ENCODE peak calls at places on chromosomes 4 and X, in seven cellular contexts. One of them, this sample, is unnamed.

GRCh38 chr4:15653864-15654391 is 1.2 kb downstream of the FBXL5 start:
- DNase-seq in colonic mucosa: peak; percentile 50
- DNase-seq in OCI-LY7: peak; percentile 64
- DNase-seq in GM10248: peak; percentile 31
- DNase-seq in GM06990: no peak
- DNase-seq in RWPE1: peak; percentile 42
- DNase-seq in H9: no peak
- DNase-seq in this sample: peak; percentile 46

GRCh38 chrX:75156537-75156945 is 458 bp upstream of the ABCB7 start:
- DNase-seq in colonic mucosa: no peak
- DNase-seq in OCI-LY7: no peak
- DNase-seq in GM10248: no peak
- DNase-seq in GM06990: no peak
- DNase-seq in RWPE1: no peak
- DNase-seq in H9: no peak
- DNase-seq in this sample: no peak

GRCh38 chrX:24207826-24208225 is 58.3 kb downstream of the ZFX start:
- DNase-seq in colonic mucosa: no peak
- DNase-seq in OCI-LY7: no peak
- DNase-seq in GM10248: no peak
- DNase-seq in GM06990: no peak
- DNase-seq in RWPE1: no peak
- DNase-seq in H9: no peak
- DNase-seq in this sample: no peak

GRCh38 chrX:11499076-11500044 is 166.4 kb downstream of the ARHGAP6 start:
- DNase-seq in colonic mucosa: no peak
- DNase-seq in OCI-LY7: no peak
- DNase-seq in GM10248: no peak
- DNase-seq in GM06990: no peak
- DNase-seq in RWPE1: no peak
- DNase-seq in H9: no peak
- DNase-seq in this sample: no peak

GRCh38 chr4:15343581-15343980 is 84.3 kb upstream of the C1QTNF7 start:
- DNase-seq in colonic mucosa: no peak
- DNase-seq in OCI-LY7: no peak
- DNase-seq in GM10248: no peak
- DNase-seq in GM06990: no peak
- DNase-seq in RWPE1: no peak
- DNase-seq in H9: no peak
- DNase-seq in this sample: no peak

GRCh38 chrX:70498129-70498528 is 53.5 kb downstream of the DLG3 start:
- DNase-seq in colonic mucosa: no peak
- DNase-seq in OCI-LY7: no peak
- DNase-seq in GM10248: no peak
- DNase-seq in GM06990: no peak
- DNase-seq in RWPE1: no peak
- DNase-seq in H9: no peak
- DNase-seq in this sample: no peak

GRCh38 chrX:40108084-40108958 is 10.6 kb upstream of the BCOR start:
- DNase-seq in colonic mucosa: peak; percentile 65
- DNase-seq in OCI-LY7: no peak
- DNase-seq in GM10248: no peak
- DNase-seq in GM06990: no peak
- DNase-seq in RWPE1: no peak
- DNase-seq in H9: peak; percentile 77
- DNase-seq in this sample: no peak

GRCh38 chr4:75876218-75876617 is 26.0 kb downstream of the PPEF2 start:
- DNase-seq in colonic mucosa: no peak
- DNase-seq in OCI-LY7: no peak
- DNase-seq in GM10248: no peak
- DNase-seq in GM06990: no peak
- DNase-seq in RWPE1: no peak
- DNase-seq in H9: no peak
- DNase-seq in this sample: no peak

GRCh38 chr4:182307746-182308145 is 64.5 kb downstream of the TENM3 start:
- DNase-seq in colonic mucosa: no peak
- DNase-seq in OCI-LY7: no peak
- DNase-seq in GM10248: no peak
- DNase-seq in GM06990: no peak
- DNase-seq in RWPE1: peak; percentile 83
- DNase-seq in H9: no peak
- DNase-seq in this sample: no peak

GRCh38 chr4:3879681-3880594 is 113.8 kb downstream of the ADRA2C start:
- DNase-seq in colonic mucosa: no peak
- DNase-seq in OCI-LY7: no peak
- DNase-seq in GM10248: no peak
- DNase-seq in GM06990: no peak
- DNase-seq in RWPE1: no peak
- DNase-seq in H9: no peak
- DNase-seq in this sample: peak; percentile 39

GRCh38 chrX:71253253-71254091 is 468 bp downstream of the ZMYM3 start:
- DNase-seq in colonic mucosa: peak; percentile 44
- DNase-seq in OCI-LY7: peak; percentile 53
- DNase-seq in GM10248: peak; percentile 43
- DNase-seq in GM06990: peak; percentile 51
- DNase-seq in RWPE1: peak; percentile 28
- DNase-seq in H9: peak; percentile 51
- DNase-seq in this sample: peak; percentile 46

GRCh38 chr4:47528651-47529050 is 43.6 kb downstream of the ATP10D start:
- DNase-seq in colonic mucosa: no peak
- DNase-seq in OCI-LY7: no peak
- DNase-seq in GM10248: no peak
- DNase-seq in GM06990: no peak
- DNase-seq in RWPE1: no peak
- DNase-seq in H9: no peak
- DNase-seq in this sample: no peak

GRCh38 chrX:11446951-11447350 is 153.7 kb downstream of the AMELX start:
- DNase-seq in colonic mucosa: no peak
- DNase-seq in OCI-LY7: no peak
- DNase-seq in GM10248: no peak
- DNase-seq in GM06990: no peak
- DNase-seq in RWPE1: no peak
- DNase-seq in H9: no peak
- DNase-seq in this sample: no peak

GRCh38 chr4:81355136-81355535 is 116.6 kb downstream of the RASGEF1B start:
- DNase-seq in colonic mucosa: no peak
- DNase-seq in OCI-LY7: no peak
- DNase-seq in GM10248: no peak
- DNase-seq in GM06990: no peak
- DNase-seq in RWPE1: no peak
- DNase-seq in H9: no peak
- DNase-seq in this sample: no peak

GRCh38 chr4:19686456-19686855 is 565.2 kb upstream of the SLIT2 start:
- DNase-seq in colonic mucosa: no peak
- DNase-seq in OCI-LY7: no peak
- DNase-seq in GM10248: no peak
- DNase-seq in GM06990: no peak
- DNase-seq in RWPE1: no peak
- DNase-seq in H9: no peak
- DNase-seq in this sample: no peak

GRCh38 chr4:7867701-7868429 is 71.8 kb downstream of the AFAP1 start:
- DNase-seq in colonic mucosa: no peak
- DNase-seq in OCI-LY7: no peak
- DNase-seq in GM10248: no peak
- DNase-seq in GM06990: no peak
- DNase-seq in RWPE1: no peak
- DNase-seq in H9: no peak
- DNase-seq in this sample: no peak

GRCh38 chrX:124426824-124427223 is 80.5 kb downstream of the SH2D1A start:
- DNase-seq in colonic mucosa: no peak
- DNase-seq in OCI-LY7: no peak
- DNase-seq in GM10248: no peak
- DNase-seq in GM06990: no peak
- DNase-seq in RWPE1: no peak
- DNase-seq in H9: no peak
- DNase-seq in this sample: no peak

GRCh38 chrX:154458954-154459829 is 1.1 kb downstream of the PLXNA3 start:
- DNase-seq in colonic mucosa: peak; percentile 53
- DNase-seq in OCI-LY7: peak; percentile 13
- DNase-seq in GM10248: no peak
- DNase-seq in GM06990: no peak
- DNase-seq in RWPE1: no peak
- DNase-seq in H9: no peak
- DNase-seq in this sample: no peak

GRCh38 chr4:163072222-163072621 is 94.5 kb downstream of the NAF1 start:
- DNase-seq in colonic mucosa: no peak
- DNase-seq in OCI-LY7: no peak
- DNase-seq in GM10248: no peak
- DNase-seq in GM06990: no peak
- DNase-seq in RWPE1: peak; percentile 44
- DNase-seq in H9: no peak
- DNase-seq in this sample: no peak

GRCh38 chr4:172356002-172356401 is 542.8 kb downstream of the GALNTL6 start:
- DNase-seq in colonic mucosa: no peak
- DNase-seq in OCI-LY7: no peak
- DNase-seq in GM10248: no peak
- DNase-seq in GM06990: no peak
- DNase-seq in RWPE1: no peak
- DNase-seq in H9: no peak
- DNase-seq in this sample: no peak

GRCh38 chr4:80215449-80216052 is 18.2 kb downstream of the PRDM8 start:
- DNase-seq in colonic mucosa: no peak
- DNase-seq in OCI-LY7: peak; percentile 40
- DNase-seq in GM10248: peak; percentile 29
- DNase-seq in GM06990: no peak
- DNase-seq in RWPE1: no peak
- DNase-seq in H9: no peak
- DNase-seq in this sample: peak; percentile 51

GRCh38 chr4:10305816-10306215 is 151.4 kb downstream of the ZNF518B start:
- DNase-seq in colonic mucosa: no peak
- DNase-seq in OCI-LY7: no peak
- DNase-seq in GM10248: no peak
- DNase-seq in GM06990: no peak
- DNase-seq in RWPE1: no peak
- DNase-seq in H9: no peak
- DNase-seq in this sample: no peak

GRCh38 chr4:2834001-2834921 is 9.4 kb upstream of the ADD1 start:
- DNase-seq in colonic mucosa: no peak
- DNase-seq in OCI-LY7: no peak
- DNase-seq in GM10248: no peak
- DNase-seq in GM06990: peak; percentile 17
- DNase-seq in RWPE1: no peak
- DNase-seq in H9: no peak
- DNase-seq in this sample: peak; percentile 14

GRCh38 chr4:113733685-113734084 is 27.9 kb downstream of the CAMK2D start:
- DNase-seq in colonic mucosa: no peak
- DNase-seq in OCI-LY7: no peak
- DNase-seq in GM10248: no peak
- DNase-seq in GM06990: no peak
- DNase-seq in RWPE1: no peak
- DNase-seq in H9: no peak
- DNase-seq in this sample: no peak

GRCh38 chrX:74510401-74510800 is 89.1 kb downstream of the SLC16A2 start:
- DNase-seq in colonic mucosa: no peak
- DNase-seq in OCI-LY7: no peak
- DNase-seq in GM10248: peak; percentile 18
- DNase-seq in GM06990: peak; percentile 42
- DNase-seq in RWPE1: no peak
- DNase-seq in H9: no peak
- DNase-seq in this sample: no peak

GRCh38 chr4:20760053-20760452 is 59.8 kb downstream of the PACRGL start:
- DNase-seq in colonic mucosa: no peak
- DNase-seq in OCI-LY7: peak; percentile 4
- DNase-seq in GM10248: no peak
- DNase-seq in GM06990: no peak
- DNase-seq in RWPE1: no peak
- DNase-seq in H9: peak; percentile 28
- DNase-seq in this sample: no peak

GRCh38 chrX:37652053-37652452 is 33.5 kb upstream of the XK start:
- DNase-seq in colonic mucosa: no peak
- DNase-seq in OCI-LY7: no peak
- DNase-seq in GM10248: no peak
- DNase-seq in GM06990: no peak
- DNase-seq in RWPE1: no peak
- DNase-seq in H9: peak; percentile 29
- DNase-seq in this sample: no peak

GRCh38 chrX:15838017-15838416 is 16.6 kb downstream of the AP1S2 start:
- DNase-seq in colonic mucosa: no peak
- DNase-seq in OCI-LY7: peak; percentile 28
- DNase-seq in GM10248: no peak
- DNase-seq in GM06990: no peak
- DNase-seq in RWPE1: no peak
- DNase-seq in H9: peak; percentile 43
- DNase-seq in this sample: no peak
- TF ChIP-seq CTCF in colonic mucosa: no peak
- TF ChIP-seq CTCF in OCI-LY7: peak; percentile 49
- TF ChIP-seq CTCF in GM10248: no peak
- TF ChIP-seq CTCF in GM06990: peak; percentile 33
- TF ChIP-seq CTCF in RWPE1: no peak
- TF ChIP-seq CTCF in H9: peak; percentile 67
- TF ChIP-seq CTCF in this sample: no peak

DNA sequence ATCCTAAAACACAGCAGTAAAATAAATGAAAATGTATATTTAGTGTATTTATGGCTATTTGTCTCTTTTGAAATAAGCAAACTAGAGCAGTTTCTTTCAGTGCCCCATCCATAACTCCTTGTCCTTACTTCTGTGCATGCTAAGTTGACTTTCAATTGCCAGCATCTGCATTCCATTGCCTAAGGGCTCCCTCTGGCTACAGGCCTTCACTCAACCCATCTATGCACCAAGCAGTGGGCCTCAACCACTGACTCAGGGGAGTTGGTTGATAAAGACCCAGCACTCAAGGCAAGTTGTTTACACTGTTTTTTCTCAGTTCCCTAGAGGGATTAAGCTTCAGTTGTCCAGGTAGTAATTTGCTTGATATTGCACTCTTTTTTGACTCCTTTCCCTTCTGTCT is 265.7 kb downstream of the IQCM start:
- DNase-seq in colonic mucosa: no peak
- DNase-seq in OCI-LY7: no peak
- DNase-seq in GM10248: no peak
- DNase-seq in GM06990: no peak
- DNase-seq in RWPE1: peak; percentile 3
- DNase-seq in H9: peak; percentile 62
- DNase-seq in this sample: no peak
- TF ChIP-seq CTCF in colonic mucosa: no peak
- TF ChIP-seq CTCF in OCI-LY7: no peak
- TF ChIP-seq CTCF in GM10248: no peak
- TF ChIP-seq CTCF in GM06990: no peak
- TF ChIP-seq CTCF in RWPE1: no peak
- TF ChIP-seq CTCF in H9: peak; percentile 40
- TF ChIP-seq CTCF in this sample: no peak

DNA sequence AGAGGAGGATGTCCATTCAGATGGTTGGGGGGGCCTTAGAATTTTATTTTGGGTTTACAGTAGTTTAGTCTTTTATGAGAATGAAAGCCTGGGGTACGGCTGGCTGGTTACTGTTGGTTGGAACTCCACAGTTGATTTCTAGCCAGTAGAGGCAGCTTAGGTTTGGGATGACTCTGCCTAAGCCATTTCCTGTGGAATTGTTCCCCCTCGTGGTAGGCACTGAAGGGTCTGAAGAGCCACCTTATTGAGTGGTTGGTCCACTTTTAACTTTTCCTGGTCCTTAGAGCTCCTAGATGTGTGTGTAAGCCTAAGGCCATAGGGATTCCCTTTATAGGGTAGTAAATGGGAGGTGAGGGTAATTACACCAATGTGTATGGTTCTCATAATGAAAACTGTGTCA is 19.7 kb downstream of the SPIN3 start:
- DNase-seq in colonic mucosa: no peak
- DNase-seq in OCI-LY7: peak; percentile 1
- DNase-seq in GM10248: no peak
- DNase-seq in GM06990: no peak
- DNase-seq in RWPE1: no peak
- DNase-seq in H9: no peak
- DNase-seq in this sample: no peak
- TF ChIP-seq CTCF in colonic mucosa: no peak
- TF ChIP-seq CTCF in OCI-LY7: peak; percentile 30
- TF ChIP-seq CTCF in GM10248: no peak
- TF ChIP-seq CTCF in GM06990: no peak
- TF ChIP-seq CTCF in RWPE1: no peak
- TF ChIP-seq CTCF in H9: no peak
- TF ChIP-seq CTCF in this sample: no peak

GRCh38 chr4:152073738-152074137 is 312.9 kb upstream of the GATB start:
- DNase-seq in colonic mucosa: no peak
- DNase-seq in OCI-LY7: no peak
- DNase-seq in GM10248: no peak
- DNase-seq in GM06990: no peak
- DNase-seq in RWPE1: no peak
- DNase-seq in H9: no peak
- DNase-seq in this sample: no peak
- TF ChIP-seq CTCF in colonic mucosa: no peak
- TF ChIP-seq CTCF in OCI-LY7: no peak
- TF ChIP-seq CTCF in GM10248: no peak
- TF ChIP-seq CTCF in GM06990: no peak
- TF ChIP-seq CTCF in RWPE1: no peak
- TF ChIP-seq CTCF in H9: no peak
- TF ChIP-seq CTCF in this sample: no peak

This sample was measured in GM20000.